ENCODE peak calls at places on chromosomes 16 and 17, in seven cellular contexts. B is fibroblast of pulmonary artery, Q is PC-3, I is activated B cell treated with CpG ODN at 0.5 μM for 24 hours, U is right atrium auricular region, O is BJ, X is WTC11. T is an unnamed sample.

GRCh38 chr17:36008998-36009665 is 7.8 kb upstream of the CCL15 start:
- DNase-seq in Q (peak; percentile 42), U (no peak), O (no peak), B (peak; percentile 33), I (no peak), X (peak; percentile 39), T (no peak)

GRCh38 chr16:69839798-69840409 is 77.8 kb downstream of the WWP2 start:
- DNase-seq in B (no peak), X (no peak), U (no peak), I (no peak), Q (no peak), O (no peak), T (no peak)

GRCh38 chr16:19879241-19879792 is 5.3 kb downstream of the GPRC5B start:
- DNase-seq in I (no peak), X (peak; percentile 64), U (no peak), Q (no peak), B (peak; percentile 20), O (no peak), T (no peak)

GRCh38 chr17:29567362-29568330 is 809 bp upstream of the ABHD15 start:
- DNase-seq in X (peak; percentile 74), Q (peak; percentile 47), B (no peak), U (peak; percentile 65), I (peak; percentile 73), O (no peak), T (peak; percentile 71)

GRCh38 chr17:82483204-82483660 is 24.7 kb downstream of the NARF start:
- DNase-seq in U (no peak), I (no peak), Q (no peak), X (no peak), B (no peak), O (no peak), T (no peak)

GRCh38 chr16:10338426-10338825 is 47.4 kb upstream of the ATF7IP2 start:
- DNase-seq in B (peak; percentile 12), X (no peak), I (no peak), Q (no peak), U (no peak), O (no peak), T (no peak)

GRCh38 chr16:89355686-89356085 is 134.7 kb downstream of the ANKRD11 start:
- DNase-seq in O (no peak), I (no peak), U (no peak), X (no peak), Q (no peak), B (no peak), T (no peak)

GRCh38 chr17:70405492-70406220 is 236.3 kb downstream of the KCNJ2 start:
- DNase-seq in U (no peak), X (no peak), I (no peak), Q (peak; percentile 99), O (peak; percentile 31), B (peak; percentile 88), T (no peak)

GRCh38 chr17:41322264-41322902 is 6.9 kb upstream of the KRTAP17-1 start:
- DNase-seq in I (no peak), X (no peak), B (peak; percentile 70), U (no peak), O (peak; percentile 38), Q (peak; percentile 65), T (no peak)

GRCh38 chr16:71917900-71918299 is 22.6 kb downstream of the IST1 start:
- DNase-seq in U (no peak), Q (no peak), I (no peak), X (no peak), O (no peak), B (peak; percentile 59), T (no peak)

GRCh38 chr17:43987131-43988021 is 17.0 kb upstream of the NAGS start:
- DNase-seq in I (no peak), Q (no peak), U (no peak), B (no peak), O (no peak), X (no peak), T (no peak)

GRCh38 chr16:51071326-51071725 is 79.7 kb downstream of the SALL1 start:
- DNase-seq in I (no peak), U (no peak), Q (no peak), X (no peak), O (no peak), B (no peak), T (no peak)

GRCh38 chr16:65789546-65789945 is 576.9 kb upstream of the CDH5 start:
- DNase-seq in O (no peak), U (no peak), B (no peak), I (no peak), X (no peak), Q (no peak), T (no peak)

GRCh38 chr16:12499032-12499735 is 304.5 kb downstream of the CPPED1 start:
- DNase-seq in U (no peak), B (no peak), O (no peak), Q (no peak), I (no peak), X (no peak), T (no peak)

GRCh38 chr17:81918762-81919545 is 978 bp upstream of the SIRT7 start:
- DNase-seq in X (no peak), U (no peak), B (no peak), Q (peak; percentile 43), O (no peak), I (no peak), T (no peak)

GRCh38 chr17:16916557-16916920 is 55.4 kb downstream of the TNFRSF13B start:
- DNase-seq in O (no peak), X (no peak), Q (no peak), I (no peak), U (no peak), B (no peak), T (no peak)

GRCh38 chr17:77011173-77012011 is 129.4 kb upstream of the SEC14L1 start:
- DNase-seq in O (no peak), B (peak; percentile 70), I (no peak), U (no peak), Q (peak; percentile 83), X (peak; percentile 74), T (peak; percentile 24)

GRCh38 chr16:83005653-83006160 is 378.9 kb downstream of the CDH13 start:
- DNase-seq in B (peak; percentile 46), O (no peak), I (no peak), X (no peak), U (no peak), Q (no peak), T (no peak)

DNA sequence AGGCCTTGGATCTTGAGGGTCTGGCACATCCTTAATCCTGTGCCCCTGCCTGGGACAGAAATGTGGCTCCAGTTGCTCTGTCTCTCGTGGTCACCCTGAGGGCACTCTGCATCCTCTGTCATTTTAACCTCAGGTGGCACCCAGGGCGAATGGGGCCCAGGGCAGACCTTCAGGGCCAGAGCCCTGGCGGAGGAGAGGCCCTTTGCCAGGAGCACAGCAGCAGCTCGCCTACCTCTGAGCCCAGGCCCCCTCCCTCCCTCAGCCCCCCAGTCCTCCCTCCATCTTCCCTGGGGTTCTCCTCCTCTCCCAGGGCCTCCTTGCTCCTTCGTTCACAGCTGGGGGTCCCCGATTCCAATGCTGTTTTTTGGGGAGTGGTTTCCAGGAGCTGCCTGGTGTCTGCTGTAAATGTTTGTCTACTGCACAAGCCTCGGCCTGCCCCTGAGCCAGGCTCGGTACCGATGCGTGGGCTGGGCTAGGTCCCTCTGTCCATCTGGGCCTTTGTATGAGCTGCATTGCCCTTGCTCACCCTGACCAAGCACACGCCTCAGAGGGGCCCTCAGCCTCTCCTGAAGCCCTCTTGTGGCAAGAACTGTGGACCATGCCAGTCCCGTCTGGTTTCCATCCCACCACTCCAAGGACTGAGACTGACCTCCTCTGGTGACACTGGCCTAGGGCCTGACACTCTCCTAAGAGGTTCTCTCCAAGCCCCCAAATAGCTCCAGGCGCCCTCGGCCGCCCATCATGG is 4.0 kb upstream of the ADGRG3 start:
- DNase-seq in X (no peak), U (no peak), O (no peak), Q (no peak), B (no peak), I (no peak), T (no peak)
- TF ChIP-seq CTCF in X (no peak), U (no peak), O (no peak), Q (no peak), B (no peak), I (no peak), T (no peak)

DNA sequence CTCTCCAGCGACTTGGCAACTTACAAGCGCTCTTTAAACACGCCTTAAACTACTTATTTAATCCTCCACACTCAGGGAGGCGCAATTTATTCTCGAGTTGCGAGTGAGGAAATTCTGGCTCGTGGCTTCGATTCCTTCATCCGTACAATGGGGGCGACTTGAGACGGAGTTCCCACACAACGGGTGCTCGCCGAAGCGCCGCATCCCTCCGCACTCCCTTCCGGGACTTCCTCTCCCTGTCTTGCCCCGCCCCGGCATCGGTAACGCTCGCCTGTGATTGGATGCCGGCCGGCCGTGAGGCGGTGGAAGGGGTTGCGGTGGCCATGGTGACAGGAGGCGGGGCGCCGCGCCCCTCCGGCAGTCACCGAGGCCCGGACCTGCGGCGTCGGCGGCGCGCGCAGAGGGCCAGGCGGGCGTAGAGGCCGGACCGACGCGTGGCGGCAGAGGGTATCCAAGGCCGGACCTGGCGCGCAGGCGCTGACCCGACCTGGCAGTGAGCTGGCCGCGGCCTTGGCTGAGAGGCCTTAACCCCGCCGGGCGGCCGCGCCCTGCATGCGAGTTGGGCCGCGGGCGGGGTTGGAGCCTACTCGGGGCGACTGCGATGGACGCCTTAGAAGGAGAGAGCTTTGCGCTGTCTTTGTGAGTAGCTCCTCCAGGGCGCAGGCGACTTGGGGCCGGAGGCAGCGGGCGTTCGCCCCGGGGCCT is at the start of gene ARL2BP:
- DNase-seq in B (peak; percentile 97), I (peak; percentile 95), X (peak; percentile 99), Q (peak; percentile 95), U (peak; percentile 98), O (peak; percentile 88), T (peak; percentile 97)
- TF ChIP-seq CTCF in B (no peak), I (no peak), X (no peak), Q (peak; percentile 42), U (peak; percentile 21), O (no peak), T (no peak)

GRCh38 chr16:5054876-5055865 is 10.6 kb downstream of the C16orf89 start:
- DNase-seq in U (no peak), X (no peak), O (no peak), B (no peak), Q (no peak), I (no peak), T (no peak)

GRCh38 chr16:5059386-5060072 is 6.2 kb downstream of the C16orf89 start:
- DNase-seq in Q (no peak), O (no peak), X (no peak), U (no peak), B (no peak), I (no peak), T (no peak)

GRCh38 chr16:5060073-5060641 is 5.6 kb downstream of the C16orf89 start:
- DNase-seq in B (no peak), X (no peak), I (no peak), Q (no peak), U (no peak), O (no peak), T (no peak)

GRCh38 chr16:5058476-5058875 is 7.3 kb downstream of the C16orf89 start:
- DNase-seq in O (no peak), I (no peak), Q (no peak), B (peak; percentile 38), U (no peak), X (peak; percentile 86), T (no peak)

DNA sequence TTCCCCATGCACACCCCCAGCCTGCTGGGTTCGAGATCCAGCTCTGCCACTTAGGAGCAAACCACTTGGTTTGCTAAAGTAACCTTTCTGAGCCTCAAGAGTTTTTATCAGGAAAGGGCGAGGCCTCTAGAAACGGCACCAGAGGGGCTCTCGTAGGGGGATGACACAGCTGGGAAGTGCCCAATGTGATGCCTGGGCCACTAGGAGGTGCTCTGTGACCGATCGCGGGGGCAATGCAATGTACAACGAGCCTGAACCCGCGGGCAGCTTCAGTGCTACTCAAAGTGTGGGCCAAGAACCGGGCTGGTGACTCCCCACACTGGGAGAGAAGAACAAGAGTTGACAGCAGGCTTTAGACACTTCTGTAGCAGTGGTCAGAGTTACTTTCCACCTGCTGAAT is 9.4 kb downstream of the C16orf89 start:
- DNase-seq in U (no peak), Q (peak; percentile 18), I (peak; percentile 20), X (peak; percentile 80), B (no peak), O (no peak), T (no peak)
- TF ChIP-seq CTCF in U (peak; percentile 25), Q (peak; percentile 58), I (no peak), X (peak; percentile 66), B (peak; percentile 48), O (peak; percentile 50), T (no peak)

GRCh38 chr17:74591503-74591902 is 580 bp downstream of the CD300LD start:
- DNase-seq in O (no peak), B (no peak), U (no peak), X (no peak), I (no peak), Q (no peak), T (no peak)
- TF ChIP-seq CTCF in O (no peak), B (no peak), U (no peak), X (no peak), I (no peak), Q (no peak), T (no peak)

T was measured in natural killer cell.